ENCODE peak calls at places on chromosomes 5 and 9, in four cellular contexts. One of them, this sample, is unnamed.

GRCh38 chr5:40437452-40437861 is 242.3 kb upstream of the PTGER4 start:
- DNase-seq in renal cortical epithelial cell: peak; percentile 65
- DNase-seq in DMS53: peak; percentile 13
- DNase-seq in HCT116: no peak
- DNase-seq in this sample: no peak

GRCh38 chr5:131264453-131265200 is 774 bp downstream of the CDC42SE2 start:
- DNase-seq in DMS53: peak; percentile 69
- DNase-seq in HCT116: no peak
- DNase-seq in renal cortical epithelial cell: no peak
- DNase-seq in this sample: peak; percentile 60

GRCh38 chr5:172973931-172974330 is 9.6 kb upstream of the ATP6V0E1 start:
- DNase-seq in renal cortical epithelial cell: no peak
- DNase-seq in HCT116: no peak
- DNase-seq in DMS53: no peak
- DNase-seq in this sample: no peak

GRCh38 chr5:115423541-115423940 is 121.0 kb downstream of the FEM1C start:
- DNase-seq in DMS53: no peak
- DNase-seq in HCT116: no peak
- DNase-seq in renal cortical epithelial cell: peak; percentile 51
- DNase-seq in this sample: peak; percentile 48

GRCh38 chr5:114449836-114450515 is 88.1 kb downstream of the KCNN2 start:
- DNase-seq in DMS53: peak; percentile 79
- DNase-seq in HCT116: peak; percentile 21
- DNase-seq in renal cortical epithelial cell: peak; percentile 19
- DNase-seq in this sample: peak; percentile 69

GRCh38 chr5:160959804-160960203 is 107.8 kb upstream of the ATP10B start:
- DNase-seq in HCT116: no peak
- DNase-seq in renal cortical epithelial cell: peak; percentile 98
- DNase-seq in DMS53: peak; percentile 20
- DNase-seq in this sample: no peak

GRCh38 chr5:67166886-67167285 is 29.7 kb downstream of the CD180 start:
- DNase-seq in HCT116: no peak
- DNase-seq in DMS53: no peak
- DNase-seq in renal cortical epithelial cell: no peak
- DNase-seq in this sample: no peak

GRCh38 chr9:109766351-109766750 is 13.6 kb upstream of the PALM2AKAP2 start:
- DNase-seq in renal cortical epithelial cell: peak; percentile 77
- DNase-seq in HCT116: no peak
- DNase-seq in DMS53: no peak
- DNase-seq in this sample: no peak

GRCh38 chr5:160311491-160312138 is 749 bp downstream of the CCNJL start:
- DNase-seq in renal cortical epithelial cell: no peak
- DNase-seq in DMS53: peak; percentile 59
- DNase-seq in HCT116: no peak
- DNase-seq in this sample: no peak

GRCh38 chr9:76379494-76379893 is 14.7 kb downstream of the RFK start:
- DNase-seq in DMS53: peak; percentile 94
- DNase-seq in HCT116: no peak
- DNase-seq in renal cortical epithelial cell: peak; percentile 99
- DNase-seq in this sample: peak; percentile 69

GRCh38 chr5:157993201-157993600 is 134.3 kb upstream of the CLINT1 start:
- DNase-seq in renal cortical epithelial cell: no peak
- DNase-seq in HCT116: no peak
- DNase-seq in DMS53: peak; percentile 27
- DNase-seq in this sample: no peak

GRCh38 chr9:114549677-114550330 is 37.8 kb upstream of the ATP6V1G1 start:
- DNase-seq in renal cortical epithelial cell: no peak
- DNase-seq in DMS53: no peak
- DNase-seq in HCT116: no peak
- DNase-seq in this sample: no peak

GRCh38 chr5:65512170-65512937 is 30.6 kb upstream of the ADAMTS6 start:
- DNase-seq in renal cortical epithelial cell: peak; percentile 77
- DNase-seq in DMS53: peak; percentile 64
- DNase-seq in HCT116: no peak
- DNase-seq in this sample: no peak

GRCh38 chr5:149310947-149311675 is 34.2 kb upstream of the GRPEL2 start:
- DNase-seq in HCT116: no peak
- DNase-seq in DMS53: peak; percentile 24
- DNase-seq in renal cortical epithelial cell: peak; percentile 60
- DNase-seq in this sample: no peak

GRCh38 chr5:170312666-170313065 is 15.1 kb upstream of the LCP2 start:
- DNase-seq in DMS53: no peak
- DNase-seq in renal cortical epithelial cell: peak; percentile 16
- DNase-seq in HCT116: no peak
- DNase-seq in this sample: no peak

GRCh38 chr9:72454871-72455471 is 66.4 kb upstream of the TMC1 start:
- DNase-seq in HCT116: no peak
- DNase-seq in renal cortical epithelial cell: peak; percentile 94
- DNase-seq in DMS53: no peak
- DNase-seq in this sample: peak; percentile 54

GRCh38 chr9:36770025-36770424 is 197.3 kb downstream of the MELK start:
- DNase-seq in DMS53: no peak
- DNase-seq in HCT116: no peak
- DNase-seq in renal cortical epithelial cell: no peak
- DNase-seq in this sample: no peak

GRCh38 chr9:112884086-112884485 is 6.6 kb downstream of the SLC46A2 start:
- DNase-seq in HCT116: no peak
- DNase-seq in DMS53: no peak
- DNase-seq in renal cortical epithelial cell: peak; percentile 28
- DNase-seq in this sample: no peak

GRCh38 chr9:89994988-89995613 is 390.3 kb downstream of the GADD45G start:
- DNase-seq in HCT116: no peak
- DNase-seq in DMS53: no peak
- DNase-seq in renal cortical epithelial cell: no peak
- DNase-seq in this sample: no peak

GRCh38 chr9:27569406-27569805 is 3.9 kb downstream of the C9orf72 start:
- DNase-seq in DMS53: peak; percentile 50
- DNase-seq in HCT116: no peak
- DNase-seq in renal cortical epithelial cell: peak; percentile 14
- DNase-seq in this sample: peak; percentile 26

GRCh38 chr9:123604861-123605260 is 248.9 kb downstream of the CRB2 start:
- DNase-seq in renal cortical epithelial cell: no peak
- DNase-seq in DMS53: no peak
- DNase-seq in HCT116: no peak
- DNase-seq in this sample: no peak

GRCh38 chr5:152262667-152263066 is 142.4 kb downstream of the NMUR2 start:
- DNase-seq in DMS53: no peak
- DNase-seq in HCT116: no peak
- DNase-seq in renal cortical epithelial cell: no peak
- DNase-seq in this sample: no peak

GRCh38 chr5:27048507-27048906 is 10.1 kb upstream of the CDH9 start:
- DNase-seq in renal cortical epithelial cell: no peak
- DNase-seq in DMS53: no peak
- DNase-seq in HCT116: no peak
- DNase-seq in this sample: no peak

GRCh38 chr5:172410160-172410559 is 44.2 kb downstream of the SH3PXD2B start:
- DNase-seq in HCT116: no peak
- DNase-seq in renal cortical epithelial cell: peak; percentile 51
- DNase-seq in DMS53: no peak
- DNase-seq in this sample: no peak

GRCh38 chr9:132556226-132556625 is 26.2 kb upstream of the BARHL1 start:
- DNase-seq in HCT116: no peak
- DNase-seq in renal cortical epithelial cell: no peak
- DNase-seq in DMS53: no peak
- DNase-seq in this sample: no peak

GRCh38 chr5:111948517-111948916 is 191.5 kb upstream of the NREP start:
- DNase-seq in renal cortical epithelial cell: peak; percentile 82
- DNase-seq in DMS53: no peak
- DNase-seq in HCT116: peak; percentile 2
- DNase-seq in this sample: no peak

GRCh38 chr5:179909224-179909623 is 1.5 kb upstream of the TBC1D9B start:
- DNase-seq in HCT116: no peak
- DNase-seq in DMS53: no peak
- DNase-seq in renal cortical epithelial cell: no peak
- DNase-seq in this sample: no peak

GRCh38 chr9:120545691-120546565 is 34.0 kb downstream of the CDK5RAP2 start:
- DNase-seq in renal cortical epithelial cell: no peak
- DNase-seq in DMS53: no peak
- DNase-seq in HCT116: no peak
- DNase-seq in this sample: no peak

GRCh38 chr5:143434261-143435206 is 31.0 kb upstream of the NR3C1 start:
- DNase-seq in DMS53: no peak
- DNase-seq in HCT116: no peak
- DNase-seq in renal cortical epithelial cell: no peak
- DNase-seq in this sample: no peak

GRCh38 chr9:125593581-125593980 is 113.4 kb downstream of the MAPKAP1 start:
- DNase-seq in HCT116: no peak
- DNase-seq in renal cortical epithelial cell: peak; percentile 54
- DNase-seq in DMS53: no peak
- DNase-seq in this sample: no peak

GRCh38 chr9:76594764-76595410 is 135.9 kb downstream of the GCNT1 start:
- DNase-seq in HCT116: no peak
- DNase-seq in DMS53: no peak
- DNase-seq in renal cortical epithelial cell: no peak
- DNase-seq in this sample: no peak